ENCODE peak calls at places on chromosomes 16 and 17, in ten cellular contexts. R is aorta, U is cardiac muscle cell, L is tibial nerve, S is H9, Q is uterus, W is MM.1S, V is iPS DF 6.9, M is breast epithelium, O is Peyer's patch. B is an unnamed sample.
A peak's percentile ranks its signal among the peaks of the same experiment; 100 is the strongest.

GRCh38 chr16:89307421-89307805 is 89.9 kb downstream of the ZNF778 start:
- DNase-seq in R (no peak), U (no peak), L (no peak), S (no peak), Q (no peak), W (no peak), V (no peak), M (no peak), O (no peak), B (no peak)

GRCh38 chr17:17783121-17783824 is 53.5 kb downstream of the SREBF1 start:
- DNase-seq in R (peak; percentile 85), U (peak; percentile 84), L (peak; percentile 45), S (peak; percentile 91), Q (peak; percentile 76), W (peak; percentile 71), V (no peak), M (peak; percentile 67), O (peak; percentile 51), B (peak; percentile 71)

GRCh38 chr17:42844761-42845555 is 578 bp downstream of the AOC2 start:
- DNase-seq in R (no peak), U (no peak), L (no peak), S (no peak), Q (no peak), W (no peak), V (no peak), M (no peak), O (no peak), B (no peak)

GRCh38 chr17:21039839-21040575 is 2.8 kb downstream of the USP22 start:
- DNase-seq in R (no peak), U (peak; percentile 59), L (no peak), S (no peak), Q (no peak), W (peak; percentile 55), V (no peak), M (no peak), O (no peak), B (no peak)

GRCh38 chr16:305916-306315 is 23.0 kb downstream of the PDIA2 start:
- DNase-seq in R (no peak), U (no peak), L (no peak), S (no peak), Q (no peak), W (no peak), V (no peak), M (no peak), O (no peak), B (no peak)

GRCh38 chr17:35022536-35023063 is 40.9 kb downstream of the RFFL start:
- DNase-seq in R (peak; percentile 92), U (peak; percentile 60), L (peak; percentile 38), S (no peak), Q (peak; percentile 36), W (peak; percentile 89), V (no peak), M (no peak), O (peak; percentile 73), B (peak; percentile 83)

GRCh38 chr16:138049-138417 is 440 bp downstream of the NPRL3 start:
- DNase-seq in R (no peak), U (peak; percentile 52), L (no peak), S (peak; percentile 36), Q (peak; percentile 29), W (peak; percentile 32), V (no peak), M (no peak), O (no peak), B (no peak)

GRCh38 chr16:27070776-27071175 is 4.0 kb downstream of the C16orf82 start:
- DNase-seq in R (no peak), U (no peak), L (no peak), S (no peak), Q (no peak), W (no peak), V (no peak), M (no peak), O (no peak), B (no peak)

GRCh38 chr17:79085921-79086551 is 11.4 kb downstream of the ENGASE start:
- DNase-seq in R (peak; percentile 74), U (no peak), L (no peak), S (no peak), Q (no peak), W (no peak), V (no peak), M (no peak), O (no peak), B (no peak)

GRCh38 chr16:22183901-22184614 is 21.8 kb downstream of the SDR42E2 start:
- DNase-seq in R (peak; percentile 55), U (no peak), L (no peak), S (peak; percentile 61), Q (no peak), W (peak; percentile 62), V (no peak), M (no peak), O (no peak), B (no peak)

GRCh38 chr16:10935491-10935890 is 6.8 kb downstream of the DEXI start:
- DNase-seq in R (no peak), U (no peak), L (no peak), S (no peak), Q (no peak), W (no peak), V (no peak), M (no peak), O (no peak), B (no peak)

GRCh38 chr16:50683689-50684374 is 2.7 kb upstream of the SNX20 start:
- DNase-seq in R (peak; percentile 66), U (no peak), L (no peak), S (no peak), Q (no peak), W (peak; percentile 88), V (no peak), M (no peak), O (peak; percentile 83), B (no peak)

GRCh38 chr16:74107795-74108610 is 188.6 kb upstream of the PSMD7 start:
- DNase-seq in R (no peak), U (peak; percentile 53), L (peak; percentile 9), S (peak; percentile 79), Q (no peak), W (peak; percentile 49), V (peak; percentile 87), M (no peak), O (no peak), B (peak; percentile 16)

GRCh38 chr17:39573447-39574298 is 34.0 kb downstream of the NEUROD2 start:
- DNase-seq in R (peak; percentile 88), U (peak; percentile 85), L (peak; percentile 33), S (peak; percentile 83), Q (peak; percentile 73), W (no peak), V (no peak), M (peak; percentile 66), O (peak; percentile 20), B (peak; percentile 75)

DNA sequence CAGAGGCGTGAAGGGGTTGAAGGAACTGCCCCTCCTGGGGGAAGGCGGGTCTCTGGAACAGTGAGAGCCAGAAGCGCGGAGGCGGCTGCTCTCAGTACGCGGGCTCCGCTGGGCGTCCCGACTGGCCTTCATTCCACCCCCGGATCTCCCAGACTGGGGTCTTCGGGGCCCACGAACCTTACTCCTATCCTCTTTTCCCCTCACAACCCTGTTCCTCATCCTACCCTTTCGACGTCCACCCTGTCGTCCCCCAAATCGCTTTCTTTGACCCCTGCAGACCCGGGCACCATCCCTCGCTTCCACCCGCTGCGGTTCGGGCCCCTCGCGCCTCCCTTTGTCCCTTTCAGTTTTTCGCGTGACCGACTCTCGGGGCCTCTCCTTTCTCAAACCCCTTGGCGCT is 2114.6 kb downstream of the TP53TG3F start:
- DNase-seq in R (no peak), U (no peak), L (no peak), S (no peak), Q (no peak), W (no peak), V (no peak), M (no peak), O (no peak), B (no peak)
- H3K9me3 ChIP-seq in R (peaks cover 2% of the 10 kb centered on the region), U (no peaks in the 10 kb centered on the region), L (no peaks in the 10 kb centered on the region), S (peaks cover 95% of the 10 kb centered on the region), Q (no peaks in the 10 kb centered on the region), W (no peaks in the 10 kb centered on the region), V (peaks cover 38% of the 10 kb centered on the region), M (peaks cover 45% of the 10 kb centered on the region), O (no peaks in the 10 kb centered on the region), B (no peaks in the 10 kb centered on the region)

DNA sequence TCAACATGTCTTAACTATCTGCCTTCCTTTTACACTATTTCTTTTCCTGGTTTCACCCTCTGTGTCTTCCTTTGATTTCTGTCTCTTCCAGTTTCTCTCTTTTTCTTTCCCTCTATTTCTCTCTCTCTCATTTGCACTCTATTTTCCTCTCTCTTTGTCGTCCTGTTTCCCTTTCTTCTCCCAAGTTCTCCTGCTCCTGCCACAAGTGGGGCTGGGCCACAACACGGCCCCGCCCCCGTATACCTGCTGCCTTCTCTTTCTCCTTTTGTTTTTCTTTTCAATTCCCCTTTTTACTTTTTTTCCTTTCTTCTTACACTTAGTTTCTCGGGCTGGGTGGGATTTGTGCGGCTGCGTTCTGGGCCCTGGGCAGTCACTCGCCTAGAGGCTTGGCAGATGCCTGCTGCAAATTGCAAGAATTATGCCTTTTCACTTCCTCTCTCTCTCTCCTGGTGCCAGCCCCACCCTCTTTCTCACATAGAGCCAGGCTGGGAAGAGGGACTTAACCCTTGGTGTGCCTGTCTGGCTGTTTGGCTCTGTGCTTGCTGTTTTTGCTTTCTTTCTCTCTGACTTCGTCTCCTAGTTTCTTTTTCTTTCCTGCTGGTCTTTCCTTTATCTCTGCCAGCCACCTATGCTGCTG is 2139.4 kb downstream of the TP53TG3F start:
- DNase-seq in R (no peak), U (no peak), L (no peak), S (no peak), Q (no peak), W (no peak), V (no peak), M (no peak), O (no peak), B (no peak)
- H3K9me3 ChIP-seq in R (no peaks in the 10 kb centered on the region), U (no peaks in the 10 kb centered on the region), L (no peaks in the 10 kb centered on the region), S (peaks cover 66% of the 10 kb centered on the region), Q (no peaks in the 10 kb centered on the region), W (no peaks in the 10 kb centered on the region), V (peaks cover 3% of the 10 kb centered on the region), M (no peaks in the 10 kb centered on the region), O (no peaks in the 10 kb centered on the region), B (no peaks in the 10 kb centered on the region)

DNA sequence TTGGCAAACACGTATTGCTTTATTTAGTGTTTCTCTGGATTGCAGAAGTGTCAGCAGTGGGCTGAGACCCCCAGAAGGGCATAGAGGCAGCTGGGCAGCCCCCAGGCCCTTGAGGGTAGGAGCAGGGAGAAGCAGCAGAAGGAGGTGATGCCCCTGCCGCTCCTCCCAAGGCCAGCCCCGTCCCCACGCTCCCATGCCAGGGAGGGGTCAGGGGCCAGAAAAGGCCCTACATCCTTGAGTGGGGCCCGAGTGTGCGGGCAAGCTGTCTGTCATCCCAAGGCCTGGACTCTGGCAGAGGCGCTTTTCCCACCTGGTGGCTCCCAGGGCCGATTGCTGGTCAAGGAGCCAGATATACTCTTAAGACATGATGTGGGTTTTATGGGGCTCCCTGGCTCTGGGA is 8.2 kb upstream of the CRK start:
- DNase-seq in R (no peak), U (no peak), L (no peak), S (no peak), Q (no peak), W (no peak), V (no peak), M (no peak), O (no peak), B (no peak)
- H3K9me3 ChIP-seq in R (no peaks in the 10 kb centered on the region), U (no peaks in the 10 kb centered on the region), L (no peaks in the 10 kb centered on the region), S (no peaks in the 10 kb centered on the region), Q (no peaks in the 10 kb centered on the region), W (no peaks in the 10 kb centered on the region), V (no peaks in the 10 kb centered on the region), M (no peaks in the 10 kb centered on the region), O (no peaks in the 10 kb centered on the region), B (no peaks in the 10 kb centered on the region)

DNA sequence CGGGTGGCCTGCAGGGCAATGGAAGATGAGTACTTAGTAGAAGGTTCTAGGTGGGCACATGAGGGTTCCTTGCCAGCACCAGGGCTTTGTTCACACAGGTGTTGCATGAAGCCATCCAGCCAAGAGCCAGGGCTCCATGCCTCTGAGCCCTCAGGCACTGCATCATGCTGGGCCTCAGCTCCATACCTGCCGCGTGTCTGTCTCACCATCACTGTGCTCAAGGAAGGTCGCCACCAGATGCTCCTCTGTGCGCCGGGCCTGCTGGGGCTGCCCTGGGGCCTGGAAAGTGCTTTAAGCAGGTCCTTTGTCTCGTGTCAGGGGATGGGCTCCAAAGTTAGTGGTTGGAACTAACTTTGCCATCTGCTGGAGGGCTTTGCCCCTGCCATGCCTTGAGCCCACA is 25.6 kb downstream of the C16orf90 start:
- DNase-seq in R (peak; percentile 45), U (no peak), L (no peak), S (no peak), Q (no peak), W (no peak), V (no peak), M (no peak), O (no peak), B (no peak)
- H3K9me3 ChIP-seq in R (no peaks in the 10 kb centered on the region), U (no peaks in the 10 kb centered on the region), L (no peaks in the 10 kb centered on the region), S (no peaks in the 10 kb centered on the region), Q (no peaks in the 10 kb centered on the region), W (no peaks in the 10 kb centered on the region), V (no peaks in the 10 kb centered on the region), M (no peaks in the 10 kb centered on the region), O (no peaks in the 10 kb centered on the region), B (no peaks in the 10 kb centered on the region)

B was measured in prostate gland.